ENCODE peak calls at places on chromosomes 13 and 19, in five cellular contexts. Y is epithelial cell of esophagus, R is body of pancreas, Q is heart left ventricle, J is GM06990. L is an unnamed sample.
A peak's percentile ranks its signal among the peaks of the same experiment; 100 is the strongest.

GRCh38 chr13:78102121-78102677 is 183.6 kb upstream of the EDNRB start:
- DNase-seq in J (peak; percentile 14), R (no peak), Y (peak; percentile 28), Q (peak; percentile 59), L (no peak)

GRCh38 chr19:22257381-22257780 is 28.9 kb upstream of the ZNF729 start:
- DNase-seq in Q (no peak), Y (no peak), R (no peak), J (no peak), L (no peak)

GRCh38 chr19:12782424-12783225 is 7.3 kb upstream of the HOOK2 start:
- DNase-seq in J (peak; percentile 93), R (peak; percentile 76), Y (peak; percentile 54), Q (peak; percentile 95), L (no peak)

GRCh38 chr19:21586341-21587116 is 81.1 kb downstream of the ZNF429 start:
- DNase-seq in J (no peak), Y (no peak), R (peak; percentile 68), Q (peak; percentile 55), L (no peak)

GRCh38 chr19:4702764-4703163 is 20.9 kb downstream of the DPP9 start:
- DNase-seq in J (no peak), Q (no peak), Y (no peak), R (no peak), L (no peak)

GRCh38 chr13:79212064-79212619 is 193.9 kb downstream of the RBM26 start:
- DNase-seq in R (no peak), Y (no peak), Q (no peak), J (no peak), L (no peak)

GRCh38 chr13:35784286-35784951 is 307.9 kb upstream of the MAB21L1 start:
- DNase-seq in J (no peak), R (no peak), Y (no peak), Q (no peak), L (no peak)

GRCh38 chr13:19618925-19619324 is 14.5 kb upstream of the MPHOSPH8 start:
- DNase-seq in Y (peak; percentile 59), J (no peak), Q (no peak), R (no peak), L (peak; percentile 54)

GRCh38 chr19:29380581-29380980 is 145.2 kb upstream of the VSTM2B start:
- DNase-seq in R (no peak), Q (no peak), Y (no peak), J (no peak), L (no peak)

GRCh38 chr19:9171393-9171991 is 7.3 kb upstream of the OR7D2 start:
- DNase-seq in Q (no peak), Y (no peak), R (no peak), J (no peak), L (no peak)

GRCh38 chr13:49669735-49670309 is 21.5 kb downstream of the EBPL start:
- DNase-seq in J (no peak), Y (peak; percentile 74), R (peak; percentile 50), Q (peak; percentile 49), L (peak; percentile 6)

GRCh38 chr13:99323488-99323887 is 16.3 kb upstream of the GPR183 start:
- DNase-seq in Y (peak; percentile 47), J (no peak), Q (no peak), R (no peak), L (no peak)

GRCh38 chr19:13633109-13633508 is 126.8 kb upstream of the CACNA1A start:
- DNase-seq in Q (no peak), J (no peak), R (peak; percentile 11), Y (no peak), L (no peak)

GRCh38 chr13:106570354-106570822 is 2.5 kb upstream of the ARGLU1 start:
- DNase-seq in R (peak; percentile 81), J (no peak), Y (peak; percentile 50), Q (peak; percentile 62), L (peak; percentile 69)

GRCh38 chr13:50616101-50616500 is 227.4 kb downstream of the DLEU7 start:
- DNase-seq in R (no peak), J (no peak), Q (no peak), Y (peak; percentile 34), L (no peak)

GRCh38 chr13:98869408-98870090 is 108.3 kb downstream of the DOCK9 start:
- DNase-seq in Q (peak; percentile 40), R (no peak), Y (peak; percentile 40), J (no peak), L (peak; percentile 8)

GRCh38 chr19:22619932-22620331 is 14.2 kb upstream of the ZNF492 start:
- DNase-seq in J (no peak), R (no peak), Q (no peak), Y (no peak), L (no peak)

GRCh38 chr13:97258801-97259200 is 36.7 kb downstream of the MBNL2 start:
- DNase-seq in Q (no peak), J (no peak), Y (no peak), R (no peak), L (no peak)

GRCh38 chr19:51127755-51128154 is 3.0 kb downstream of the SIGLEC9 start:
- DNase-seq in Q (peak; percentile 70), J (no peak), R (no peak), Y (no peak), L (no peak)

GRCh38 chr19:55550321-55550650 is 4.9 kb upstream of the SBK3 start:
- DNase-seq in Y (no peak), R (no peak), Q (no peak), J (no peak), L (no peak)
- H3K4me3 ChIP-seq in Y (no peak overlapping the region), R (no peak overlapping the region), Q (no peak overlapping the region), J (no peak overlapping the region), L (no peak overlapping the region)

DNA sequence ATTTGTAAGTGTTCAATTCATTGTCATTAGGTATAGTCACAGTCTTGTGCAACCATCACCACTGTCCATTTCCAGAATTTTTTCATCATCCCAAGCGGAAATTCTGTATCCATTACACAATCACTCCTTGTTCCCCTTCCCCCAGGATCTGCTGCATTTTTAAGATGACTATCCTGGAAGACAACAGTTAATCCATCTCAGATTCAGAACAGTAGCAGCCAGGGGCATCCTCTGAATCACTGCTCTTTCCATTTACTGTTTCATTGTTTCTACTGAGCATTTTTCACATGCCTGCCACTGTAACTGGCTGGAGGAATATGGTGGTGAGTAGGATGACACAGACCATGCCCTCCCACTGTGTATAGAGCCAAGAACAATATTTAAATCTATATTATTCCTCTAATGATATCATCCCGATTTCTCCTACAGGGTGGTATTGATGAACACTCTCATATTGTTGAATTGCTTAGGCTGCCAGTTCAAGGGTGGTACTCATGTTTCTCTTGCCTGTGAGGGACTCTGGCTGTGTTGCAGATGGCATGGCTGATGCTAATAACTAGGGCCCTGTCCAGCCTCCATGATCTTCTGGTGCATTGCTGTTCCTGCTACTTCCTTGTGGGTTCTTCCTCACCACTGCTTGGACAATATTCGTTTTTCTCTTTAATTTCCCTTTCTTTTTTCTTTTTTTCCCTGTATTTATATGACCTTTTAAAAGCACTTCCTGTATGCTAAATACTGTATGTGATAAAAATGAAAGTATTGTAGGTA is 59.0 kb downstream of the WDFY2 start:
- DNase-seq in J (no peak), Y (peak; percentile 95), Q (no peak), R (no peak), L (no peak)
- H3K4me3 ChIP-seq in J (no peak overlapping the region), Y (no peak overlapping the region), Q (no peak overlapping the region), R (no peak overlapping the region), L (peak overlapping the region; percentile 75)

DNA sequence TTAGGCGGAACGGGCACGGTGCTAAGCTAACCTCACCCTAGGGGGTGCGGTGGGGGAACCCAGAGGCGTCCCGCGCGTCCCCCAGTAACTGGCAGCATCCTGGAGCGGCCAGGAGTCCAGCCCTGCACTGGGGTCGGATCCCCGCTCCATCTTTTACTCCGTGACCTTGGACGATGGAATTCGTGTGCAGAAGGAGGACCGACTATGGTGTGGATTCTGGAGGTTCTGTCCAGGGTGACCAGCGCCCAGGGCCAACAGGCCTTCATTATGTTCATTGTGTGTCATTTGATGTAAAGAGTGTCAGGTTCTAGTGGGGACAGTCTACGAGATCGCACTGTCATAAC is 650 bp downstream of the SPPL2B start:
- DNase-seq in Y (no peak), R (no peak), Q (no peak), J (no peak), L (no peak)
- H3K4me3 ChIP-seq in Y (peak overlapping the region; percentile 95), R (peak overlapping the region; percentile 98), Q (peak overlapping the region; percentile 99), J (peak overlapping the region; percentile 98), L (peak overlapping the region; percentile 64)

GRCh38 chr19:19452241-19453128 is 47.0 kb downstream of the GATAD2A start:
- DNase-seq in Y (no peak), J (no peak), Q (no peak), R (no peak), L (no peak)
- H3K4me3 ChIP-seq in Y (no peak overlapping the region), J (no peak overlapping the region), Q (no peak overlapping the region), R (no peak overlapping the region), L (no peak overlapping the region)

GRCh38 chr19:40365613-40366401 is 17.3 kb downstream of the PLD3 start:
- DNase-seq in J (peak; percentile 88), Y (peak; percentile 80), Q (peak; percentile 70), R (peak; percentile 33), L (no peak)
- H3K4me3 ChIP-seq in J (peak overlapping the region; percentile 57), Y (peak overlapping the region; percentile 64), Q (peak overlapping the region; percentile 40), R (no peak overlapping the region), L (no peak overlapping the region)

L was measured in CD4-positive, CD25-positive, alpha-beta regulatory T cell.